ENCODE peak calls at places on chromosome 9, in eight cellular contexts. H, W, Z, E, F, M, U and K are unnamed samples.

GRCh38 chr9:98326402-98327248 is 71.2 kb upstream of the TBC1D2 start:
- DNase-seq in Z (peak; percentile 66), E (peak; percentile 73), M (no peak), H (no peak), U (no peak), F (no peak), W (no peak), K (no peak)

GRCh38 chr9:27675354-27675753 is 102.1 kb upstream of the C9orf72 start:
- DNase-seq in W (no peak), U (no peak), Z (no peak), M (no peak), H (no peak), E (no peak), F (no peak), K (no peak)

GRCh38 chr9:84271004-84271886 is 69.3 kb downstream of the SLC28A3 start:
- DNase-seq in M (peak; percentile 79), Z (peak; percentile 49), H (no peak), E (no peak), U (no peak), F (no peak), W (peak; percentile 41), K (peak; percentile 70)

GRCh38 chr9:114852050-114852594 is 46.3 kb upstream of the TNFSF15 start:
- DNase-seq in Z (peak; percentile 73), F (no peak), H (no peak), M (no peak), E (no peak), W (no peak), U (peak; percentile 55), K (no peak)

GRCh38 chr9:136363606-136364368 is at the start of gene DNLZ:
- DNase-seq in F (peak; percentile 58), W (peak; percentile 86), H (peak; percentile 86), Z (peak; percentile 41), M (peak; percentile 95), U (peak; percentile 83), E (peak; percentile 87), K (peak; percentile 88)

GRCh38 chr9:110659891-110660541 is 8.6 kb upstream of the MUSK start:
- DNase-seq in F (no peak), E (no peak), U (no peak), H (no peak), W (no peak), M (no peak), Z (peak; percentile 65), K (no peak)

GRCh38 chr9:18396102-18396728 is 77.7 kb upstream of the ADAMTSL1 start:
- DNase-seq in F (peak; percentile 1), U (no peak), W (no peak), H (no peak), Z (no peak), M (no peak), E (peak; percentile 4), K (no peak)

GRCh38 chr9:34957492-34958410 is at the start of gene PHF24:
- DNase-seq in M (peak; percentile 70), H (no peak), Z (no peak), E (peak; percentile 54), F (no peak), U (no peak), W (no peak), K (no peak)

GRCh38 chr9:112867275-112867991 is 23.2 kb downstream of the SLC46A2 start:
- DNase-seq in F (peak; percentile 45), W (no peak), M (peak; percentile 57), E (peak; percentile 68), U (peak; percentile 85), Z (peak; percentile 59), H (no peak), K (no peak)

GRCh38 chr9:137305788-137306545 is 3.9 kb upstream of the NRARP start:
- DNase-seq in M (no peak), F (no peak), Z (no peak), E (no peak), H (peak; percentile 51), U (no peak), W (peak; percentile 20), K (peak; percentile 76)

GRCh38 chr9:126788631-126789349 is 16.1 kb upstream of the ZBTB43 start:
- DNase-seq in M (peak; percentile 48), F (no peak), Z (peak; percentile 49), W (no peak), U (no peak), E (no peak), H (no peak), K (no peak)

GRCh38 chr9:82342046-82342445 is 353.5 kb downstream of the SPATA31D1 start:
- DNase-seq in M (no peak), W (no peak), H (no peak), U (no peak), F (no peak), Z (no peak), E (no peak), K (no peak)

GRCh38 chr9:126318858-126319257 is 7.8 kb upstream of the MVB12B start:
- DNase-seq in F (no peak), M (no peak), H (no peak), E (no peak), Z (no peak), W (no peak), U (no peak), K (no peak)

GRCh38 chr9:113464672-113465271 is 1.2 kb downstream of the RGS3 start:
- DNase-seq in F (no peak), M (no peak), U (no peak), E (no peak), H (no peak), W (no peak), Z (no peak), K (no peak)

GRCh38 chr9:133981958-133982681 is 10.0 kb downstream of the VAV2 start:
- DNase-seq in Z (no peak), F (no peak), E (no peak), W (peak; percentile 19), M (no peak), U (no peak), H (peak; percentile 42), K (peak; percentile 38)
- H3K4me1 ChIP-seq in Z (peaks cover 15% of the 10 kb centered on the region), F (peaks cover 66% of the 10 kb centered on the region), E (no peaks in the 10 kb centered on the region), W (peaks cover 31% of the 10 kb centered on the region), M (peaks cover 34% of the 10 kb centered on the region), U (no peaks in the 10 kb centered on the region), H (peaks cover 43% of the 10 kb centered on the region), K (no peaks in the 10 kb centered on the region)

GRCh38 chr9:127979333-127980055 is 1.3 kb downstream of the EEIG1 start:
- DNase-seq in F (peak; percentile 41), E (peak; percentile 55), H (peak; percentile 76), W (peak; percentile 57), U (peak; percentile 50), Z (peak; percentile 7), M (peak; percentile 72), K (peak; percentile 83)
- H3K4me1 ChIP-seq in F (peaks cover 68% of the 10 kb centered on the region), E (peaks cover 44% of the 10 kb centered on the region), H (peaks cover 53% of the 10 kb centered on the region), W (peaks cover 89% of the 10 kb centered on the region), U (peaks cover 4% of the 10 kb centered on the region), Z (peaks cover 41% of the 10 kb centered on the region), M (peaks cover 53% of the 10 kb centered on the region), K (peaks cover 7% of the 10 kb centered on the region)

DNA sequence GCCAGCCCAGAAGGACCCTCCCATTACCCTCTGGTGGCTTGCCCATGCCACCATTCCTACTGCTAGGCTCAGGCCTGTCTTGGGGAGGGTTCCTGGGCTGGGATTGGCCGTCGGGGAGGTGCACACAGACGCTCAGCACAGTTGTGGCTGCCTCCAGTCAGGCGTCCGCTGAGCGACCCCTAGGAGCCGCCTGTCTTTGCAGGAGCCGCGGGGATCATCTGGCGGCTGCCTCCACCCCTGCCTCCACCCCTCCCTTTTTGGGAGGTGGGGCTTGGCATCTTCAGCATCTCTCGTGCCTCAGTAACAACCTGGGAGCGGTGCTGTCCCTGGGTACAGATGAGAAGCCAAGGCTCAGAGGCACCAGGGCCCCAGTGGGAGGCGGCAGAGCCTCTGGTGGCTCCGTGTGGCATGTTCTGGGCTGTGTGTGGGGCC is 39.6 kb downstream of the RXRA start:
- DNase-seq in Z (no peak), U (no peak), E (peak; percentile 68), M (peak; percentile 82), H (peak; percentile 85), W (peak; percentile 80), F (no peak), K (no peak)
- H3K4me1 ChIP-seq in Z (peaks cover 16% of the 10 kb centered on the region), U (peaks cover 8% of the 10 kb centered on the region), E (peaks cover 5% of the 10 kb centered on the region), M (peaks cover 54% of the 10 kb centered on the region), H (peaks cover 91% of the 10 kb centered on the region), W (peaks cover 92% of the 10 kb centered on the region), F (peaks cover 73% of the 10 kb centered on the region), K (no peaks in the 10 kb centered on the region)

GRCh38 chr9:4686584-4686983 is 7.2 kb downstream of the CDC37L1 start:
- DNase-seq in W (no peak), H (no peak), M (no peak), U (no peak), E (no peak), F (no peak), Z (no peak), K (no peak)
- H3K4me1 ChIP-seq in W (peaks cover 91% of the 10 kb centered on the region), H (peaks cover 2% of the 10 kb centered on the region), M (no peaks in the 10 kb centered on the region), U (peaks cover 23% of the 10 kb centered on the region), E (peaks cover 17% of the 10 kb centered on the region), F (peaks cover 7% of the 10 kb centered on the region), Z (peaks cover 4% of the 10 kb centered on the region), K (peaks cover 5% of the 10 kb centered on the region)

DNA sequence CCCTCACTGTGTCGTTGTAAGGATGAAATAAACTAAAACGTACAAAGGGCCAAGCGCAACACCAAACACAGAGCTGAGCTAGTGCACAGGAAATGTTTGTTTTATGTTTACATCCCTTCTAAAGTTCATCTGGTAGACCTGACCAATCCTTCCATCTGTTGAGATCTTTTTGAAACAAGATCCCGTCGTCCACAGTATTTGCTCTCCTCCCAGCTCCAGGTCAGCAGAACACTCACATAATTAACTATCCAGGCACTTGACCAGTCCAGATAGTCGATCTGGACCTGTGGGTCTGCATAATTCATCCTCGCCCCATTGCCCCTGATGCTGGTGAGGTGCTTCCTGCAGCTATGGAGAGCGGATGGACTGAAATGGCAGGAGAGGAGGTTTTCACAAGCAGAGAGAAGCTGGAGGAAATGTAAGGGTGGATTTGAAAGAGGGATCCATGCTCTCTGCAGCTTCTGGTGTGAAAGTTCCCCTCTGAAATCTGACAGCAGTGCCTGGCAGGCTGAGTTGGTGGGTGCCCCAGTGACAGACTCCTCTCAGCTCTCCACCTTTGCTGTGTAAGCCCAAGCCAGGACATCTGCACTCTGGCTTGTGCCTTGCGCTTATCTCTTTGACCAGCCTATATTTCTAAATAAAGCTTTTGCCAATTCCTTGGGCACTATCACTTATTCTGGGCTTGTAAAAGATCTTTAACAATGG is 102.4 kb downstream of the TTLL11 start:
- DNase-seq in F (peak; percentile 62), U (no peak), W (no peak), E (no peak), M (no peak), Z (no peak), H (no peak), K (no peak)
- H3K4me1 ChIP-seq in F (peaks cover 48% of the 10 kb centered on the region), U (no peaks in the 10 kb centered on the region), W (peaks cover 36% of the 10 kb centered on the region), E (no peaks in the 10 kb centered on the region), M (peaks cover 4% of the 10 kb centered on the region), Z (peaks cover 5% of the 10 kb centered on the region), H (peaks cover 4% of the 10 kb centered on the region), K (no peaks in the 10 kb centered on the region)

DNA sequence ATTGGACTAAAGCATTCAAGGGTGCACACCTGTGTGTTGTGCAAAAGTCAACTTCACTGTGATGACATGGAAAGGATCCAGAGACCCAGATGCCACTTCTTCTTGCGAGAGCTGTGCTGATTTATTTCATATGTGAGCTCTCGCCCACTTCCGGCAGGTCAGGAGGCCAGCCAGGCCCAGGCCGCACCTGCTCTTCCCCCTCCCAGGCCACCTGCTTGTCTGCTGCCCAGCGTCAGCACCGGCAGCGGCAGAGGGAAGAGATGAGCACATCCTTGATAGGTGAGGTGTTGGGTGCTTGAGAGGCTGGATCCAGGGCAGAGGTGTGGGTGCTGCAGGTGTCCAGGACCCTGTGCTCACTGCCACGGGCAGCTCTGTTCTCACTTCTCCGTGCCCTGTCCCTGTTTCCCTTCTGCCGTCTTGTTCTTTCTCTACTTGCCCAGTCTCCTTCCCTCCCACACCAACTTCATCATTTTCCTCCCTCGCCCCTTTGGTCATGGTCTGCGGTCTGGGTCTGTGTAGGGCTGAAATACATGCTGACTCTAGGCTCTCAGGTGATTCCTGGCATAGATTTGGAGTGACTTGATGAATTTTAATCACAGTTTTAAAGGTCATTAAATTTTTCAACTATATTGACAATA is 242.8 kb downstream of the FANCC start:
- DNase-seq in H (no peak), Z (no peak), W (no peak), E (no peak), U (no peak), F (no peak), M (no peak), K (no peak)
- H3K4me1 ChIP-seq in H (peaks cover 46% of the 10 kb centered on the region), Z (peaks cover 17% of the 10 kb centered on the region), W (peaks cover 100% of the 10 kb centered on the region), E (no peaks in the 10 kb centered on the region), U (peaks cover 12% of the 10 kb centered on the region), F (peaks cover 34% of the 10 kb centered on the region), M (peaks cover 63% of the 10 kb centered on the region), K (peaks cover 5% of the 10 kb centered on the region)